ENCODE peak calls at places on chromosomes 12 and 14, in seven cellular contexts. H is psoas muscle; W is fibroblast of lung; P is CD4-positive, alpha-beta memory T cell; O is neural progenitor cell; K is naive thymus-derived CD4-positive, alpha-beta T cell; R is kidney. T is an unnamed sample. For H3K9me3, the result is how much of the 10 kb centered on the place peaks cover.

GRCh38 chr14:96039633-96040311 is 610 bp downstream of the C14orf132 start:
- DNase-seq in H (peak), W (peak), P (no peak), O (peak), K (peak), R (no peak), T (peak)

GRCh38 chr12:86148612-86149011 is 107.6 kb downstream of the MGAT4C start:
- DNase-seq in H (no peak), W (peak), P (no peak), O (no peak), K (no peak), R (no peak), T (no peak)

GRCh38 chr14:88312262-88312661 is 10.8 kb downstream of the KCNK10 start:
- DNase-seq in H (no peak), W (no peak), P (no peak), O (no peak), K (no peak), R (no peak), T (peak)

GRCh38 chr14:56979961-56980360 is 169.7 kb upstream of the OTX2 start:
- DNase-seq in H (no peak), W (no peak), P (no peak), O (no peak), K (no peak), R (no peak), T (no peak)

GRCh38 chr14:57486767-57487379 is 6.8 kb downstream of the CCDC198 start:
- DNase-seq in H (no peak), W (peak), P (no peak), O (peak), K (peak), R (no peak), T (peak)

GRCh38 chr14:52472728-52473127 is 79.6 kb downstream of the TXNDC16 start:
- DNase-seq in H (no peak), W (no peak), P (no peak), O (no peak), K (no peak), R (no peak), T (no peak)

GRCh38 chr14:103634156-103634555 is 5.1 kb downstream of the KLC1 start:
- DNase-seq in H (no peak), W (no peak), P (no peak), O (no peak), K (no peak), R (no peak), T (no peak)

GRCh38 chr12:14694145-14694544 is 2.3 kb downstream of the GUCY2C start:
- DNase-seq in H (no peak), W (no peak), P (no peak), O (no peak), K (no peak), R (no peak), T (no peak)

GRCh38 chr12:981176-981828 is 9.7 kb upstream of the ERC1 start:
- DNase-seq in H (no peak), W (peak), P (no peak), O (no peak), K (no peak), R (no peak), T (no peak)

GRCh38 chr12:118015944-118016343 is 559 bp upstream of the RFC5 start:
- DNase-seq in H (no peak), W (no peak), P (no peak), O (no peak), K (no peak), R (no peak), T (no peak)

GRCh38 chr12:43806737-43807072 is 588 bp upstream of the TWF1 start:
- DNase-seq in H (no peak), W (peak), P (no peak), O (no peak), K (no peak), R (no peak), T (no peak)
- H3K9me3 ChIP-seq in H (under half), W (under half), P (under half), O (under half), K (under half), R (under half), T (under half)

GRCh38 chr14:98959410-98959809 is 312.6 kb downstream of the BCL11B start:
- DNase-seq in H (no peak), W (no peak), P (no peak), O (no peak), K (no peak), R (no peak), T (no peak)

GRCh38 chr14:98959958-98960616 is 311.9 kb downstream of the BCL11B start:
- DNase-seq in H (no peak), W (no peak), P (no peak), O (no peak), K (no peak), R (no peak), T (no peak)

GRCh38 chr14:98962118-98962517 is 309.9 kb downstream of the BCL11B start:
- DNase-seq in H (no peak), W (no peak), P (no peak), O (no peak), K (no peak), R (no peak), T (no peak)

GRCh38 chr14:98961191-98961590 is 310.8 kb downstream of the BCL11B start:
- DNase-seq in H (no peak), W (no peak), P (no peak), O (no peak), K (no peak), R (no peak), T (no peak)

DNA sequence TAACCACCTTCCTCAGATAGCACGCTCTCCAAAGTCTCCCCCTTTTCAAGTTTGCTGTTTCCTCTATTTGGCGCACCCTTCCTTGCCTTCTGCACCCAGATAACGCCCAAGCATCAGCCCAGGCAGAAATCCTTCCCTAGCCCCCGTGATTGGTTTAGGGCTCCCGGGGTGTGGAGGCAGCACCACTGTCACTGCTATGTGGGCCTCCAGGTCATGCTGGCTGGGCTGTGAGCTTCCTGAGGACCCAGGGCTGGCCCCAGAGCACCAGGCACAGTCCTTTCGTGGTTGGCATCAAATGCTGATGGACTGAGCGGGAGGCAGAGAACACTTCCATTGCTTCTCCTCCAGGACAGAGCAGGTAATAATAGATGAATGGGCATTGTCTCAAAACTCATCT is 311.4 kb downstream of the BCL11B start:
- DNase-seq in H (no peak), W (no peak), P (no peak), O (no peak), K (no peak), R (no peak), T (no peak)
- H3K4me3 ChIP-seq in H (no peak), W (no peak), P (no peak), O (no peak), K (no peak), R (no peak), T (no peak)

DNA sequence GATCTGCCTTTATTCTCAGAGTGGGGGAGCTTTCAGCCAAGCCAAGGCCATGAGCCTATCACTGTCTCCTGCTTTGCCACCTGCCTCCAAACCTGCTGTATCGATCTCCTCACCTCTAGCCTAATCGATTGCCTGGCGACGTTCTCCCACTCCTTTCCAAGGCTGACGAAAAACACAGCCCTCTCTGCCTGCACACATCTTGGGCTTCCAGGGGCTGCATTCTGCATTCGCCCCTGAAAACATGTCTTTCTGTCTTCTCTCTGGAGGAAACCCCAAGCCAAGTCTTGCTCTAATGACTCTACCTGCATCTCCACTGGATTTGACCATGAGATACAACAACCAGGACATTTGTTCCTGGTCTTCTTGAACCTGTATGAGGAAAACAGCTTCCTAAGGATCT is 540.7 kb downstream of the BCL11B start:
- DNase-seq in H (no peak), W (no peak), P (no peak), O (no peak), K (no peak), R (no peak), T (no peak)
- H3K9me3 ChIP-seq in H (under half), W (under half), P (under half), O (under half), K (under half), R (under half), T (under half)

DNA sequence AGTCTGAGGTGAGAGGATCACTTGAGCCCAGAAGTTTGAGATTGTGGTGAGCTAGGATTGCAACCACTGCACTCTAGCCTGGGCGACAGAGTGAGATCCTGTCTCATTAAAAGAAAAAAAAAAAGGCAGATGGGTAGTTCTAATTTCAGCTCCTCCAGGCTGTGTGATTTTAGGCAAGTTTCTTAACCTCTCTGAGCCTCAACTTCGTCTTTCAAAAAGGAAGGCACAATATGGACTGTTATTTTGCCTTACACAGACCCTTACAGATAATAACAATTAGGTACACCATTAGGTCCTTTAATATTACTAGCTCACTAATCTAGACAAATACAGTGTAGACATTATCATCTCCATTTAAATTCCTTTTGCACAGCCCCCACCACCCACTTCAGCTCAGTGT is 4.8 kb upstream of the CCDC177 start:
- DNase-seq in H (no peak), W (no peak), P (no peak), O (no peak), K (no peak), R (no peak), T (no peak)
- H3K4me3 ChIP-seq in H (no peak), W (no peak), P (no peak), O (no peak), K (no peak), R (no peak), T (no peak)

T was measured in BE2C.